ENCODE peak calls at places on chromosomes 7 and 10, in five cellular contexts. One of them, this sample, is unnamed.

GRCh38 chr7:111329367-111330234 is 232.7 kb downstream of the IMMP2L start:
- DNase-seq in RWPE1: peak
- DNase-seq in GM12865: peak
- DNase-seq in GM19239: no peak
- DNase-seq in LoVo: no peak
- DNase-seq in this sample: no peak

GRCh38 chr7:81155654-81156373 is 237.0 kb upstream of the SEMA3C start:
- DNase-seq in RWPE1: no peak
- DNase-seq in LoVo: peak
- DNase-seq in GM19239: no peak
- DNase-seq in GM12865: no peak
- DNase-seq in this sample: no peak

GRCh38 chr7:40701836-40702551 is 567.2 kb downstream of the SUGCT start:
- DNase-seq in LoVo: no peak
- DNase-seq in GM12865: no peak
- DNase-seq in RWPE1: no peak
- DNase-seq in GM19239: no peak
- DNase-seq in this sample: no peak

GRCh38 chr10:79159141-79159619 is 90.4 kb downstream of the ZMIZ1 start:
- DNase-seq in RWPE1: no peak
- DNase-seq in GM12865: no peak
- DNase-seq in LoVo: no peak
- DNase-seq in GM19239: no peak
- DNase-seq in this sample: no peak

GRCh38 chr10:66982792-66983481 is 57.1 kb downstream of the LRRTM3 start:
- DNase-seq in GM19239: no peak
- DNase-seq in LoVo: no peak
- DNase-seq in RWPE1: no peak
- DNase-seq in GM12865: peak
- DNase-seq in this sample: no peak

GRCh38 chr10:7986851-7987250 is 67.6 kb upstream of the GATA3 start:
- DNase-seq in RWPE1: no peak
- DNase-seq in GM12865: no peak
- DNase-seq in GM19239: no peak
- DNase-seq in LoVo: peak
- DNase-seq in this sample: no peak

GRCh38 chr10:109889867-109890266 is 33.4 kb downstream of the XPNPEP1 start:
- DNase-seq in LoVo: no peak
- DNase-seq in GM12865: no peak
- DNase-seq in GM19239: no peak
- DNase-seq in RWPE1: no peak
- DNase-seq in this sample: no peak

GRCh38 chr7:100122568-100122967 is 3.1 kb downstream of the CNPY4 start:
- DNase-seq in GM19239: no peak
- DNase-seq in RWPE1: no peak
- DNase-seq in LoVo: no peak
- DNase-seq in GM12865: no peak
- DNase-seq in this sample: no peak

GRCh38 chr7:132745510-132745909 is 169.2 kb upstream of the PLXNA4 start:
- DNase-seq in GM12865: no peak
- DNase-seq in LoVo: no peak
- DNase-seq in RWPE1: no peak
- DNase-seq in GM19239: no peak
- DNase-seq in this sample: no peak

GRCh38 chr10:114577133-114577532 is 80.9 kb downstream of the ABLIM1 start:
- DNase-seq in RWPE1: peak
- DNase-seq in GM19239: no peak
- DNase-seq in LoVo: no peak
- DNase-seq in GM12865: no peak
- DNase-seq in this sample: peak

GRCh38 chr10:18279202-18279601 is 139.0 kb downstream of the CACNB2 start:
- DNase-seq in GM19239: no peak
- DNase-seq in RWPE1: no peak
- DNase-seq in GM12865: no peak
- DNase-seq in LoVo: no peak
- DNase-seq in this sample: no peak

GRCh38 chr7:122521767-122522166 is 177.2 kb downstream of the RNF133 start:
- DNase-seq in LoVo: no peak
- DNase-seq in RWPE1: no peak
- DNase-seq in GM12865: no peak
- DNase-seq in GM19239: no peak
- DNase-seq in this sample: no peak

GRCh38 chr7:77837966-77838365 is 39.4 kb downstream of the PHTF2 start:
- DNase-seq in GM12865: no peak
- DNase-seq in RWPE1: no peak
- DNase-seq in GM19239: no peak
- DNase-seq in LoVo: no peak
- DNase-seq in this sample: no peak

GRCh38 chr10:51010977-51011376 is 63.3 kb upstream of the PRKG1 start:
- DNase-seq in GM12865: peak
- DNase-seq in GM19239: no peak
- DNase-seq in RWPE1: peak
- DNase-seq in LoVo: no peak
- DNase-seq in this sample: no peak

GRCh38 chr10:110637558-110638053 is 6.5 kb upstream of the RBM20 start:
- DNase-seq in GM19239: no peak
- DNase-seq in GM12865: no peak
- DNase-seq in RWPE1: no peak
- DNase-seq in LoVo: no peak
- DNase-seq in this sample: no peak

GRCh38 chr7:92788559-92789183 is 47.7 kb downstream of the CDK6 start:
- DNase-seq in GM19239: no peak
- DNase-seq in GM12865: no peak
- DNase-seq in RWPE1: no peak
- DNase-seq in LoVo: no peak
- DNase-seq in this sample: no peak

GRCh38 chr7:30382607-30383006 is 96.0 kb downstream of the NOD1 start:
- DNase-seq in GM19239: no peak
- DNase-seq in LoVo: no peak
- DNase-seq in GM12865: no peak
- DNase-seq in RWPE1: no peak
- DNase-seq in this sample: no peak

This sample was measured in PC-9.